ENCODE peak calls at places on chromosomes 7 and 10, in nine cellular contexts. P is cardiac fibroblast; O is stimulated activated CD8-positive, alpha-beta memory T cell treated with anti-CD3 and anti-CD28 coated beads, Interleukin-4, amount 100 ng/mL, for 4 hours; C is GM10248; M is caudate nucleus; F is AG04450; Q is neuronal stem cell; U is T-helper 1 cell; X is foreskin fibroblast. T is an unnamed sample.
A peak's percentile ranks its signal among the peaks of the same experiment; 100 is the strongest.

GRCh38 chr7:46139079-46139478 is 218.0 kb upstream of the IGFBP3 start:
- DNase-seq in P (peak; percentile 89), O (no peak), C (peak; percentile 39), M (no peak), F (peak; percentile 81), Q (no peak), U (no peak), X (peak; percentile 58), T (no peak)

GRCh38 chr7:84277628-84278224 is 83.1 kb upstream of the SEMA3A start:
- DNase-seq in P (no peak), O (no peak), C (no peak), M (no peak), F (no peak), Q (peak; percentile 77), U (no peak), X (no peak), T (no peak)

GRCh38 chr10:124739996-124740373 is 4.2 kb downstream of the FAM53B start:
- DNase-seq in P (no peak), O (no peak), C (no peak), M (no peak), F (no peak), Q (no peak), U (no peak), X (no peak), T (no peak)

GRCh38 chr7:69814421-69814962 is 216.2 kb downstream of the AUTS2 start:
- DNase-seq in P (no peak), O (no peak), C (no peak), M (peak; percentile 70), F (no peak), Q (peak; percentile 71), U (no peak), X (no peak), T (no peak)

GRCh38 chr10:47205199-47205598 is 94.8 kb upstream of the GDF10 start:
- DNase-seq in P (no peak), O (no peak), C (no peak), M (no peak), F (no peak), Q (no peak), U (no peak), X (no peak), T (no peak)

GRCh38 chr7:41916450-41916927 is 213.6 kb upstream of the INHBA start:
- DNase-seq in P (peak; percentile 98), O (no peak), C (no peak), M (no peak), F (peak; percentile 93), Q (no peak), U (no peak), X (peak; percentile 97), T (no peak)

GRCh38 chr10:1418031-1418550 is 319.2 kb downstream of the ADARB2 start:
- DNase-seq in P (no peak), O (no peak), C (no peak), M (no peak), F (no peak), Q (no peak), U (no peak), X (no peak), T (peak; percentile 73)

GRCh38 chr7:125857606-125858005 is 928.0 kb upstream of the POT1 start:
- DNase-seq in P (peak; percentile 3), O (no peak), C (no peak), M (no peak), F (no peak), Q (no peak), U (no peak), X (no peak), T (no peak)

GRCh38 chr10:133187091-133187905 is 27.3 kb downstream of the KNDC1 start:
- DNase-seq in P (no peak), O (no peak), C (no peak), M (no peak), F (no peak), Q (no peak), U (no peak), X (no peak), T (no peak)

GRCh38 chr7:140478361-140479061 is 794 bp downstream of the MKRN1 start:
- DNase-seq in P (peak; percentile 41), O (no peak), C (peak; percentile 41), M (peak; percentile 58), F (no peak), Q (peak; percentile 53), U (peak; percentile 50), X (peak; percentile 20), T (peak; percentile 86)

GRCh38 chr10:128568979-128569378 is 442.8 kb upstream of the MKI67 start:
- DNase-seq in P (no peak), O (no peak), C (no peak), M (no peak), F (no peak), Q (no peak), U (no peak), X (no peak), T (peak; percentile 80)

GRCh38 chr10:54799491-54799890 is 1.5 kb downstream of the PCDH15 start:
- DNase-seq in P (no peak), O (no peak), C (no peak), M (no peak), F (no peak), Q (no peak), U (no peak), X (no peak), T (no peak)

GRCh38 chr10:59376817-59377340 is 14.5 kb upstream of the FAM13C start:
- DNase-seq in P (peak; percentile 28), O (no peak), C (no peak), M (no peak), F (no peak), Q (no peak), U (no peak), X (no peak), T (no peak)

GRCh38 chr10:46272863-46273415 is 13.9 kb upstream of the ANTXRL start:
- DNase-seq in P (no peak), O (no peak), C (no peak), M (no peak), F (no peak), Q (no peak), U (no peak), X (no peak), T (peak; percentile 56)

GRCh38 chr7:71236488-71237179 is 104.7 kb downstream of the GALNT17 start:
- DNase-seq in P (no peak), O (no peak), C (no peak), M (no peak), F (no peak), Q (no peak), U (no peak), X (no peak), T (no peak)

GRCh38 chr7:73870041-73870492 is 9.1 kb downstream of the TMEM270 start:
- DNase-seq in P (no peak), O (no peak), C (no peak), M (no peak), F (no peak), Q (no peak), U (no peak), X (no peak), T (no peak)

GRCh38 chr10:6013413-6014192 is 36.3 kb upstream of the IL15RA start:
- DNase-seq in P (no peak), O (no peak), C (no peak), M (no peak), F (no peak), Q (no peak), U (no peak), X (no peak), T (no peak)

GRCh38 chr10:94627511-94627910 is 56.0 kb upstream of the CYP2C18 start:
- DNase-seq in P (no peak), O (no peak), C (no peak), M (no peak), F (no peak), Q (no peak), U (no peak), X (no peak), T (no peak)

GRCh38 chr10:130300608-130301025 is 164.4 kb downstream of the GLRX3 start:
- DNase-seq in P (no peak), O (no peak), C (no peak), M (no peak), F (no peak), Q (no peak), U (peak; percentile 48), X (peak; percentile 61), T (peak; percentile 83)